ENCODE peak calls at places on chromosomes 5 and 9, in eight cellular contexts. One of them, this sample, is unnamed.

GRCh38 chr9:136829412-136829811 is 12.9 kb upstream of the AJM1 start:
- DNase-seq in LNCaP clone FGC: no peak
- DNase-seq in C1 segment of cervical spinal cord: no peak
- DNase-seq in T-helper 1 cell: peak
- DNase-seq in activated gamma-delta T cell treated with Interleukin-2 at 50 U/mL for 16 hours: no peak
- DNase-seq in progenitor cell of endocrine pancreas: no peak
- DNase-seq in HCEC 1CT: no peak
- DNase-seq in tibial artery: no peak
- DNase-seq in this sample: no peak

GRCh38 chr5:173646684-173647083 is 30.2 kb upstream of the BOD1 start:
- DNase-seq in LNCaP clone FGC: no peak
- DNase-seq in C1 segment of cervical spinal cord: no peak
- DNase-seq in T-helper 1 cell: no peak
- DNase-seq in activated gamma-delta T cell treated with Interleukin-2 at 50 U/mL for 16 hours: no peak
- DNase-seq in progenitor cell of endocrine pancreas: no peak
- DNase-seq in HCEC 1CT: no peak
- DNase-seq in tibial artery: no peak
- DNase-seq in this sample: no peak

GRCh38 chr5:137718611-137719010 is 17.3 kb downstream of the KLHL3 start:
- DNase-seq in LNCaP clone FGC: no peak
- DNase-seq in C1 segment of cervical spinal cord: no peak
- DNase-seq in T-helper 1 cell: no peak
- DNase-seq in activated gamma-delta T cell treated with Interleukin-2 at 50 U/mL for 16 hours: no peak
- DNase-seq in progenitor cell of endocrine pancreas: no peak
- DNase-seq in HCEC 1CT: no peak
- DNase-seq in tibial artery: no peak
- DNase-seq in this sample: no peak

GRCh38 chr9:124889006-124889405 is 27.1 kb downstream of the ARPC5L start:
- DNase-seq in LNCaP clone FGC: no peak
- DNase-seq in C1 segment of cervical spinal cord: no peak
- DNase-seq in T-helper 1 cell: no peak
- DNase-seq in activated gamma-delta T cell treated with Interleukin-2 at 50 U/mL for 16 hours: no peak
- DNase-seq in progenitor cell of endocrine pancreas: no peak
- DNase-seq in HCEC 1CT: no peak
- DNase-seq in tibial artery: no peak
- DNase-seq in this sample: no peak

GRCh38 chr5:158414780-158415179 is 555.8 kb upstream of the CLINT1 start:
- DNase-seq in LNCaP clone FGC: no peak
- DNase-seq in C1 segment of cervical spinal cord: no peak
- DNase-seq in T-helper 1 cell: no peak
- DNase-seq in activated gamma-delta T cell treated with Interleukin-2 at 50 U/mL for 16 hours: no peak
- DNase-seq in progenitor cell of endocrine pancreas: no peak
- DNase-seq in HCEC 1CT: peak
- DNase-seq in tibial artery: no peak
- DNase-seq in this sample: no peak

GRCh38 chr5:127163750-127164149 is 90.4 kb upstream of the C5orf63 start:
- DNase-seq in LNCaP clone FGC: no peak
- DNase-seq in C1 segment of cervical spinal cord: no peak
- DNase-seq in T-helper 1 cell: no peak
- DNase-seq in activated gamma-delta T cell treated with Interleukin-2 at 50 U/mL for 16 hours: no peak
- DNase-seq in progenitor cell of endocrine pancreas: no peak
- DNase-seq in HCEC 1CT: no peak
- DNase-seq in tibial artery: no peak
- DNase-seq in this sample: no peak

GRCh38 chr9:111661802-111662491 is 542 bp downstream of the GNG10 start:
- DNase-seq in LNCaP clone FGC: no peak
- DNase-seq in C1 segment of cervical spinal cord: peak
- DNase-seq in T-helper 1 cell: peak
- DNase-seq in activated gamma-delta T cell treated with Interleukin-2 at 50 U/mL for 16 hours: peak
- DNase-seq in progenitor cell of endocrine pancreas: no peak
- DNase-seq in HCEC 1CT: peak
- DNase-seq in tibial artery: peak
- DNase-seq in this sample: peak

GRCh38 chr9:115883467-115884329 is 269.9 kb upstream of the PAPPA start:
- DNase-seq in LNCaP clone FGC: peak
- DNase-seq in C1 segment of cervical spinal cord: no peak
- DNase-seq in T-helper 1 cell: no peak
- DNase-seq in activated gamma-delta T cell treated with Interleukin-2 at 50 U/mL for 16 hours: no peak
- DNase-seq in progenitor cell of endocrine pancreas: peak
- DNase-seq in HCEC 1CT: peak
- DNase-seq in tibial artery: no peak
- DNase-seq in this sample: no peak

GRCh38 chr9:94159069-94159915 is 75.0 kb downstream of the PTPDC1 start:
- DNase-seq in LNCaP clone FGC: no peak
- DNase-seq in C1 segment of cervical spinal cord: no peak
- DNase-seq in T-helper 1 cell: no peak
- DNase-seq in activated gamma-delta T cell treated with Interleukin-2 at 50 U/mL for 16 hours: no peak
- DNase-seq in progenitor cell of endocrine pancreas: no peak
- DNase-seq in HCEC 1CT: no peak
- DNase-seq in tibial artery: no peak
- DNase-seq in this sample: no peak

This sample was measured in CD4-positive, alpha-beta T cell.